ENCODE peak calls at places on chromosome 1, in six cellular contexts. One of them, this sample, is unnamed.

GRCh38 chr1:37034301-37035013 is at the start of gene GRIK3:
- DNase-seq in endothelial cell: peak; percentile 47
- DNase-seq in CD4-positive, alpha-beta memory T cell: no peak
- DNase-seq in GM12864: no peak
- DNase-seq in COR-L47: peak; percentile 81
- DNase-seq in fibroblast of the conjunctiva: no peak
- DNase-seq in this sample: no peak

GRCh38 chr1:25167269-25168192 is 64.8 kb downstream of the SYF2 start:
- DNase-seq in GM12864: no peak
- DNase-seq in fibroblast of the conjunctiva: no peak
- DNase-seq in CD4-positive, alpha-beta memory T cell: no peak
- DNase-seq in endothelial cell: no peak
- DNase-seq in COR-L47: no peak
- DNase-seq in this sample: no peak

GRCh38 chr1:213761845-213762407 is 225.8 kb upstream of the PROX1 start:
- DNase-seq in fibroblast of the conjunctiva: no peak
- DNase-seq in CD4-positive, alpha-beta memory T cell: peak; percentile 27
- DNase-seq in GM12864: no peak
- DNase-seq in endothelial cell: peak; percentile 4
- DNase-seq in COR-L47: no peak
- DNase-seq in this sample: no peak

GRCh38 chr1:203592156-203592555 is 34.5 kb upstream of the ATP2B4 start:
- DNase-seq in endothelial cell: no peak
- DNase-seq in CD4-positive, alpha-beta memory T cell: no peak
- DNase-seq in GM12864: no peak
- DNase-seq in COR-L47: peak; percentile 62
- DNase-seq in fibroblast of the conjunctiva: no peak
- DNase-seq in this sample: no peak

GRCh38 chr1:62245201-62245600 is 50.6 kb downstream of the L1TD1 start:
- DNase-seq in CD4-positive, alpha-beta memory T cell: no peak
- DNase-seq in GM12864: no peak
- DNase-seq in endothelial cell: no peak
- DNase-seq in COR-L47: no peak
- DNase-seq in fibroblast of the conjunctiva: no peak
- DNase-seq in this sample: no peak

GRCh38 chr1:150106331-150106730 is 38.8 kb downstream of the VPS45 start:
- DNase-seq in endothelial cell: no peak
- DNase-seq in COR-L47: no peak
- DNase-seq in CD4-positive, alpha-beta memory T cell: peak; percentile 66
- DNase-seq in fibroblast of the conjunctiva: no peak
- DNase-seq in GM12864: no peak
- DNase-seq in this sample: no peak

GRCh38 chr1:151847867-151848596 is 5.5 kb downstream of the THEM5 start:
- DNase-seq in COR-L47: no peak
- DNase-seq in fibroblast of the conjunctiva: no peak
- DNase-seq in endothelial cell: no peak
- DNase-seq in CD4-positive, alpha-beta memory T cell: no peak
- DNase-seq in GM12864: no peak
- DNase-seq in this sample: no peak

GRCh38 chr1:182614796-182615451 is 10.7 kb upstream of the RGS16 start:
- DNase-seq in GM12864: no peak
- DNase-seq in CD4-positive, alpha-beta memory T cell: peak; percentile 34
- DNase-seq in fibroblast of the conjunctiva: peak; percentile 86
- DNase-seq in endothelial cell: peak; percentile 69
- DNase-seq in COR-L47: peak; percentile 75
- DNase-seq in this sample: no peak

GRCh38 chr1:90494748-90495282 is 222.3 kb downstream of the BARHL2 start:
- DNase-seq in GM12864: no peak
- DNase-seq in fibroblast of the conjunctiva: no peak
- DNase-seq in CD4-positive, alpha-beta memory T cell: no peak
- DNase-seq in endothelial cell: no peak
- DNase-seq in COR-L47: no peak
- DNase-seq in this sample: no peak

GRCh38 chr1:26907071-26907922 is 6.5 kb downstream of the NR0B2 start:
- DNase-seq in GM12864: no peak
- DNase-seq in endothelial cell: no peak
- DNase-seq in CD4-positive, alpha-beta memory T cell: no peak
- DNase-seq in COR-L47: no peak
- DNase-seq in fibroblast of the conjunctiva: peak; percentile 30
- DNase-seq in this sample: peak; percentile 43

GRCh38 chr1:93605812-93606512 is 75.7 kb downstream of the BCAR3 start:
- DNase-seq in endothelial cell: no peak
- DNase-seq in GM12864: no peak
- DNase-seq in COR-L47: no peak
- DNase-seq in CD4-positive, alpha-beta memory T cell: no peak
- DNase-seq in fibroblast of the conjunctiva: peak; percentile 83
- DNase-seq in this sample: peak; percentile 96

GRCh38 chr1:147785794-147786506 is 25.5 kb upstream of the GJA5 start:
- DNase-seq in COR-L47: no peak
- DNase-seq in GM12864: no peak
- DNase-seq in CD4-positive, alpha-beta memory T cell: no peak
- DNase-seq in endothelial cell: no peak
- DNase-seq in fibroblast of the conjunctiva: no peak
- DNase-seq in this sample: no peak

GRCh38 chr1:185441608-185442007 is 124.6 kb upstream of the IVNS1ABP start:
- DNase-seq in COR-L47: no peak
- DNase-seq in CD4-positive, alpha-beta memory T cell: no peak
- DNase-seq in fibroblast of the conjunctiva: no peak
- DNase-seq in GM12864: no peak
- DNase-seq in endothelial cell: no peak
- DNase-seq in this sample: peak; percentile 53

GRCh38 chr1:917076-917459 is 6.7 kb upstream of the SAMD11 start:
- DNase-seq in GM12864: no peak
- DNase-seq in endothelial cell: no peak
- DNase-seq in CD4-positive, alpha-beta memory T cell: no peak
- DNase-seq in COR-L47: no peak
- DNase-seq in fibroblast of the conjunctiva: no peak
- DNase-seq in this sample: no peak

GRCh38 chr1:21232044-21232443 is 55.3 kb upstream of the EIF4G3 start:
- DNase-seq in endothelial cell: peak; percentile 42
- DNase-seq in CD4-positive, alpha-beta memory T cell: peak; percentile 49
- DNase-seq in GM12864: no peak
- DNase-seq in fibroblast of the conjunctiva: peak; percentile 49
- DNase-seq in COR-L47: peak; percentile 34
- DNase-seq in this sample: no peak

GRCh38 chr1:20172033-20172588 is 13.8 kb upstream of the UBXN10 start:
- DNase-seq in COR-L47: no peak
- DNase-seq in endothelial cell: no peak
- DNase-seq in CD4-positive, alpha-beta memory T cell: no peak
- DNase-seq in GM12864: no peak
- DNase-seq in fibroblast of the conjunctiva: no peak
- DNase-seq in this sample: no peak

This sample was measured in skeletal muscle cell.